ENCODE peak calls at places on chromosomes 13 and 19, in six cellular contexts. D is endothelial cell of umbilical vein; A is CD8-positive, alpha-beta memory T cell; E is breast epithelium; O is Caco-2; M is brain microvascular endothelial cell. V is an unnamed sample. For H3K27me3, the result is how much of the 10 kb centered on the place peaks cover.

GRCh38 chr13:71242191-71242590 is 624.8 kb downstream of the DACH1 start:
- DNase-seq in A (no peak), E (no peak), D (peak), O (no peak), M (no peak), V (no peak)

GRCh38 chr19:42287017-42287825 is 14.7 kb upstream of the PRR19 start:
- DNase-seq in A (no peak), D (no peak), O (peak), M (no peak), E (no peak), V (no peak)

GRCh38 chr13:23778879-23779278 is 110.3 kb downstream of the MIPEP start:
- DNase-seq in D (no peak), O (no peak), M (peak), E (no peak), A (no peak), V (no peak)

GRCh38 chr19:7868326-7868670 is 5.9 kb downstream of the PRR36 start:
- DNase-seq in M (no peak), D (no peak), O (no peak), A (no peak), E (no peak), V (no peak)

GRCh38 chr13:29137995-29138394 is 317.9 kb downstream of the MTUS2 start:
- DNase-seq in E (no peak), D (no peak), M (no peak), O (no peak), A (no peak), V (no peak)

GRCh38 chr13:32863596-32863995 is 152.6 kb upstream of the KL start:
- DNase-seq in A (no peak), E (no peak), D (no peak), M (no peak), O (no peak), V (no peak)

GRCh38 chr13:45276887-45277286 is 64.1 kb downstream of the TPT1 start:
- DNase-seq in A (no peak), M (no peak), E (no peak), O (no peak), D (no peak), V (no peak)

GRCh38 chr13:88586263-88586662 is 915.1 kb downstream of the SLITRK5 start:
- DNase-seq in E (no peak), D (no peak), M (no peak), O (no peak), A (no peak), V (no peak)

GRCh38 chr19:58007285-58007684 is 4.7 kb upstream of the ZNF606 start:
- DNase-seq in E (no peak), D (no peak), M (no peak), O (no peak), A (no peak), V (no peak)

GRCh38 chr13:46893820-46894533 is 2.9 kb downstream of the HTR2A start:
- DNase-seq in O (peak), E (no peak), M (peak), A (peak), D (peak), V (peak)

GRCh38 chr19:51147663-51148062 is 5.6 kb downstream of the SIGLEC7 start:
- DNase-seq in D (no peak), E (no peak), A (no peak), O (no peak), M (no peak), V (no peak)

GRCh38 chr19:32924200-32924599 is 47.6 kb downstream of the CEP89 start:
- DNase-seq in O (no peak), D (no peak), M (peak), E (no peak), A (no peak), V (no peak)

GRCh38 chr19:41871573-41872383 is 5.3 kb upstream of the CD79A start:
- DNase-seq in O (no peak), E (no peak), A (peak), M (no peak), D (no peak), V (peak)

GRCh38 chr19:48907671-48908070 is 7.6 kb downstream of the NUCB1 start:
- DNase-seq in D (no peak), A (no peak), O (peak), M (no peak), E (no peak), V (peak)

GRCh38 chr19:52270266-52270885 is 989 bp downstream of the ZNF766 start:
- DNase-seq in A (no peak), D (no peak), E (no peak), O (no peak), M (no peak), V (peak)

GRCh38 chr19:33872445-33873320 is 76.0 kb downstream of the KCTD15 start:
- DNase-seq in A (no peak), O (no peak), D (no peak), E (no peak), M (no peak), V (no peak)

GRCh38 chr13:100513987-100514670 is 74.5 kb downstream of the GGACT start:
- DNase-seq in O (no peak), E (no peak), D (no peak), A (no peak), M (no peak), V (peak)

GRCh38 chr13:49821216-49821820 is 28.8 kb upstream of the KPNA3 start:
- DNase-seq in D (no peak), A (no peak), E (no peak), O (no peak), M (no peak), V (no peak)

GRCh38 chr19:37933965-37934364 is 27.0 kb downstream of the SIPA1L3 start:
- DNase-seq in O (peak), A (no peak), D (no peak), M (peak), E (no peak), V (no peak)

GRCh38 chr13:63481334-63481733 is 2065.7 kb upstream of the PCDH20 start:
- DNase-seq in D (no peak), M (peak), O (no peak), E (no peak), A (no peak), V (no peak)

GRCh38 chr13:43006893-43007631 is 15.0 kb upstream of the EPSTI1 start:
- DNase-seq in E (no peak), O (no peak), M (no peak), D (no peak), A (no peak), V (no peak)

GRCh38 chr19:8251025-8251472 is 41.9 kb downstream of the CERS4 start:
- DNase-seq in D (no peak), O (no peak), A (no peak), M (no peak), E (peak), V (peak)

GRCh38 chr13:40920826-40921225 is 98.3 kb downstream of the ELF1 start:
- DNase-seq in A (no peak), D (no peak), E (no peak), M (no peak), O (no peak), V (no peak)
- H3K4me3 ChIP-seq in A (peak), D (peak), E (peak), M (peak), O (peak), V (peak)

GRCh38 chr19:16198363-16198636 is 589 bp downstream of the AP1M1 start:
- DNase-seq in M (no peak), E (no peak), A (no peak), O (no peak), D (peak), V (no peak)

GRCh38 chr19:16200776-16201391 is 3.2 kb downstream of the AP1M1 start:
- DNase-seq in D (no peak), A (no peak), E (no peak), M (no peak), O (no peak), V (peak)

GRCh38 chr19:16197622-16198362 is at the start of gene AP1M1:
- DNase-seq in E (peak), A (peak), M (peak), O (peak), D (peak), V (peak)

GRCh38 chr19:16200038-16200775 is 2.5 kb downstream of the AP1M1 start:
- DNase-seq in E (no peak), A (no peak), D (no peak), O (peak), M (no peak), V (peak)

GRCh38 chr19:16199275-16199932 is 1.7 kb downstream of the AP1M1 start:
- DNase-seq in E (no peak), M (no peak), D (no peak), O (no peak), A (no peak), V (peak)
- H3K27me3 ChIP-seq in E (under half), M (under half), D (under half), O (under half), A (under half), V (under half)

DNA sequence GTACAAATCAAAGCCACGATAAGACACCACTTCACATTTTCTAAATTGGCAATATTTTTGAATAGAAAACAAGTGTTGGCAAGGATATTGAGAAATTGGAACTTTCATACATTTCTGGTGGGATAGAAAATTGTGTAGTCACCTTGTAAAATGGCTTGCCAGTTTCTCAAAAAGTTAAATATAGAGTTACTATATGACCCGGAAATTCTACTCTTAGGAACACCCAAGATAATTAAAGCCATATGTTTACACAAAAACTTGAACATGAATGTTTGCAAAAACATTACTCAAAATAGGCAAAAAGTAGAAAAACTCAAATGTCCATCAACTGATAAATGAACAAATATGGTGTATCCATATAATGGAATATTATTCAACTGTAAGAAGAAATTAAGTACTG is 552.5 kb downstream of the TBC1D4 start:
- DNase-seq in O (no peak), M (no peak), E (no peak), D (no peak), A (no peak), V (no peak)
- H3K4me3 ChIP-seq in O (no peak), M (no peak), E (no peak), D (no peak), A (no peak), V (no peak)

GRCh38 chr19:47445527-47445926 is 26.2 kb downstream of the SLC8A2 start:
- DNase-seq in O (no peak), D (no peak), A (no peak), E (no peak), M (no peak), V (no peak)
- H3K27me3 ChIP-seq in O (under half), D (under half), A (under half), E (half or more), M (under half), V (under half)

DNA sequence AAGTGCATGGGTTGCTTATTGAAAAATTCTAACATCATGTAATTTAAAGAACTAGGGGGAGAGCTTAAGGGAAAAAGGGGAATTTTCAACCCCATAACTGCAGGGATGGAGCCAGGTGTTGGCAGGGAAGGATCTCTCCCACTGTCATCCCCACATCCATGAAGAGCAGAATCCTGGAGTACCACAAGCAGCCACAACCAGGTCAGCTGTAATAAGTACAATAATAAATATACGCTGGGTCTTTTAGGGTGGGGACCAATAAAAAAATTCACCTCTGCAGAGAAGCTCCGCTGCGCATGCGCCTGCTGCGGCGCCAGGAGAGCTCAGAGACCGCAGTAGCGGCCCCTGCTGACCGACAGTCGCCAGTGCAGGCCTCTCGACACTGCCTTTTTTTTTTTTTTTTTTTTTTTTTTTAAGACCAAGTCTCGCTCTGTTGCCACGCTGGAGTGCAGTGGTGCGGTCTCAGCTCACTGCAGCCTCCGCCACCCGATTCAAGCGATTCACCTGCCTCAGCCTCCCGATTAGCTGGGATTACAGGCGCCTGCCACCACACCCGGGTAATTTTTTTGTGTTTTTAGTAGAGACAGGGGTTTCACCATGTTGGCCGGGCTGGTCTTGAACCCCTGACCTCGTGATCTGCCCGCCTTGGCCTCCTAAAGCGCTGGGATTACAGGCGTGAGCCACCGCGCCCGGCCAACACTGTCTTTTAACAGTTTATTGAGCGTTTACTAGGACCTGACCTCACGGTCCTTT is 2.5 kb upstream of the EEF2 start:
- DNase-seq in O (peak), A (peak), M (peak), D (peak), E (peak), V (peak)
- H3K4me3 ChIP-seq in O (peak), A (peak), M (peak), D (no peak), E (peak), V (peak)

GRCh38 chr19:55012294-55012693 is 25.8 kb downstream of the GP6 start:
- DNase-seq in D (no peak), E (no peak), A (no peak), M (no peak), O (no peak), V (no peak)

GRCh38 chr19:55016017-55016416 is 22.0 kb downstream of the GP6 start:
- DNase-seq in O (no peak), E (no peak), M (no peak), D (no peak), A (no peak), V (no peak)

GRCh38 chr19:55013596-55013995 is 24.5 kb downstream of the GP6 start:
- DNase-seq in A (no peak), M (no peak), E (no peak), O (no peak), D (no peak), V (no peak)

GRCh38 chr19:55014714-55015113 is 23.4 kb downstream of the GP6 start:
- DNase-seq in A (no peak), D (peak), O (no peak), E (no peak), M (no peak), V (no peak)

GRCh38 chr19:55015126-55015525 is 22.9 kb downstream of the GP6 start:
- DNase-seq in O (no peak), E (no peak), M (no peak), A (no peak), D (no peak), V (no peak)
- H3K27me3 ChIP-seq in O (under half), E (under half), M (under half), A (under half), D (under half), V (under half)